ENCODE peak calls at places on chromosomes 5 and 9, in six cellular contexts. One of them, this sample, is unnamed. For H3K36me3, the result is how much of the 10 kb centered on the place peaks cover.

GRCh38 chr5:115977988-115978387 is 15.7 kb downstream of the LVRN start:
- DNase-seq in kidney: no peak
- DNase-seq in CD4-positive, CD25-positive, alpha-beta regulatory T cell: no peak
- DNase-seq in breast epithelium: no peak
- DNase-seq in PC-3: peak
- DNase-seq in left ventricle myocardium inferior: no peak
- DNase-seq in this sample: no peak

GRCh38 chr9:114390952-114391351 is 3.2 kb upstream of the AKNA start:
- DNase-seq in kidney: no peak
- DNase-seq in CD4-positive, CD25-positive, alpha-beta regulatory T cell: no peak
- DNase-seq in breast epithelium: no peak
- DNase-seq in PC-3: no peak
- DNase-seq in left ventricle myocardium inferior: no peak
- DNase-seq in this sample: no peak

GRCh38 chr5:88551724-88552345 is 283.2 kb upstream of the TMEM161B start:
- DNase-seq in kidney: no peak
- DNase-seq in CD4-positive, CD25-positive, alpha-beta regulatory T cell: no peak
- DNase-seq in breast epithelium: no peak
- DNase-seq in PC-3: no peak
- DNase-seq in left ventricle myocardium inferior: no peak
- DNase-seq in this sample: no peak

GRCh38 chr9:122562134-122562760 is 9.3 kb downstream of the OR1N2 start:
- DNase-seq in kidney: no peak
- DNase-seq in CD4-positive, CD25-positive, alpha-beta regulatory T cell: no peak
- DNase-seq in breast epithelium: no peak
- DNase-seq in PC-3: no peak
- DNase-seq in left ventricle myocardium inferior: no peak
- DNase-seq in this sample: no peak

GRCh38 chr5:75281716-75282465 is 45.2 kb upstream of the ANKRD31 start:
- DNase-seq in kidney: no peak
- DNase-seq in CD4-positive, CD25-positive, alpha-beta regulatory T cell: no peak
- DNase-seq in breast epithelium: no peak
- DNase-seq in PC-3: peak
- DNase-seq in left ventricle myocardium inferior: no peak
- DNase-seq in this sample: no peak

GRCh38 chr5:132305420-132305819 is 11.2 kb downstream of the SLC22A4 start:
- DNase-seq in kidney: no peak
- DNase-seq in CD4-positive, CD25-positive, alpha-beta regulatory T cell: no peak
- DNase-seq in breast epithelium: no peak
- DNase-seq in PC-3: no peak
- DNase-seq in left ventricle myocardium inferior: no peak
- DNase-seq in this sample: no peak

GRCh38 chr5:54317511-54318260 is 7.3 kb upstream of the ARL15 start:
- DNase-seq in kidney: no peak
- DNase-seq in CD4-positive, CD25-positive, alpha-beta regulatory T cell: no peak
- DNase-seq in breast epithelium: no peak
- DNase-seq in PC-3: no peak
- DNase-seq in left ventricle myocardium inferior: no peak
- DNase-seq in this sample: no peak

GRCh38 chr5:116764941-116765340 is 190.3 kb upstream of the SEMA6A start:
- DNase-seq in kidney: no peak
- DNase-seq in CD4-positive, CD25-positive, alpha-beta regulatory T cell: no peak
- DNase-seq in breast epithelium: no peak
- DNase-seq in PC-3: no peak
- DNase-seq in left ventricle myocardium inferior: no peak
- DNase-seq in this sample: no peak

GRCh38 chr9:129208191-129209091 is 30.4 kb upstream of the IER5L start:
- DNase-seq in kidney: no peak
- DNase-seq in CD4-positive, CD25-positive, alpha-beta regulatory T cell: peak
- DNase-seq in breast epithelium: no peak
- DNase-seq in PC-3: no peak
- DNase-seq in left ventricle myocardium inferior: no peak
- DNase-seq in this sample: no peak

GRCh38 chr5:74026310-74026709 is 400.3 kb downstream of the ARHGEF28 start:
- DNase-seq in kidney: no peak
- DNase-seq in CD4-positive, CD25-positive, alpha-beta regulatory T cell: no peak
- DNase-seq in breast epithelium: no peak
- DNase-seq in PC-3: no peak
- DNase-seq in left ventricle myocardium inferior: no peak
- DNase-seq in this sample: no peak

GRCh38 chr5:96426831-96427230 is 6.2 kb downstream of the PCSK1 start:
- DNase-seq in kidney: no peak
- DNase-seq in CD4-positive, CD25-positive, alpha-beta regulatory T cell: no peak
- DNase-seq in breast epithelium: no peak
- DNase-seq in PC-3: no peak
- DNase-seq in left ventricle myocardium inferior: no peak
- DNase-seq in this sample: no peak

GRCh38 chr9:133715866-133716563 is 22.1 kb downstream of the SARDH start:
- DNase-seq in kidney: peak
- DNase-seq in CD4-positive, CD25-positive, alpha-beta regulatory T cell: peak
- DNase-seq in breast epithelium: no peak
- DNase-seq in PC-3: no peak
- DNase-seq in left ventricle myocardium inferior: no peak
- DNase-seq in this sample: no peak

GRCh38 chr5:138724470-138725146 is 28.6 kb upstream of the CTNNA1 start:
- DNase-seq in kidney: no peak
- DNase-seq in CD4-positive, CD25-positive, alpha-beta regulatory T cell: no peak
- DNase-seq in breast epithelium: peak
- DNase-seq in PC-3: no peak
- DNase-seq in left ventricle myocardium inferior: peak
- DNase-seq in this sample: no peak

GRCh38 chr5:158754018-158754514 is 345.6 kb downstream of the EBF1 start:
- DNase-seq in kidney: no peak
- DNase-seq in CD4-positive, CD25-positive, alpha-beta regulatory T cell: no peak
- DNase-seq in breast epithelium: no peak
- DNase-seq in PC-3: peak
- DNase-seq in left ventricle myocardium inferior: no peak
- DNase-seq in this sample: no peak

GRCh38 chr5:67156976-67157583 is 39.5 kb downstream of the CD180 start:
- DNase-seq in kidney: no peak
- DNase-seq in CD4-positive, CD25-positive, alpha-beta regulatory T cell: peak
- DNase-seq in breast epithelium: no peak
- DNase-seq in PC-3: peak
- DNase-seq in left ventricle myocardium inferior: no peak
- DNase-seq in this sample: peak

GRCh38 chr9:122058707-122059106 is 34.4 kb downstream of the TTLL11 start:
- DNase-seq in kidney: no peak
- DNase-seq in CD4-positive, CD25-positive, alpha-beta regulatory T cell: no peak
- DNase-seq in breast epithelium: no peak
- DNase-seq in PC-3: no peak
- DNase-seq in left ventricle myocardium inferior: no peak
- DNase-seq in this sample: no peak

GRCh38 chr9:38154501-38155421 is 85.7 kb upstream of the SHB start:
- DNase-seq in kidney: no peak
- DNase-seq in CD4-positive, CD25-positive, alpha-beta regulatory T cell: no peak
- DNase-seq in breast epithelium: no peak
- DNase-seq in PC-3: peak
- DNase-seq in left ventricle myocardium inferior: no peak
- DNase-seq in this sample: no peak

GRCh38 chr5:57416246-57416996 is 66.2 kb downstream of the ACTBL2 start:
- DNase-seq in kidney: no peak
- DNase-seq in CD4-positive, CD25-positive, alpha-beta regulatory T cell: no peak
- DNase-seq in breast epithelium: no peak
- DNase-seq in PC-3: no peak
- DNase-seq in left ventricle myocardium inferior: no peak
- DNase-seq in this sample: no peak

GRCh38 chr5:128199104-128199503 is 115.5 kb downstream of the SLC12A2 start:
- DNase-seq in kidney: no peak
- DNase-seq in CD4-positive, CD25-positive, alpha-beta regulatory T cell: no peak
- DNase-seq in breast epithelium: peak
- DNase-seq in PC-3: peak
- DNase-seq in left ventricle myocardium inferior: no peak
- DNase-seq in this sample: no peak

GRCh38 chr9:90857103-90857502 is 55.5 kb downstream of the SYK start:
- DNase-seq in kidney: no peak
- DNase-seq in CD4-positive, CD25-positive, alpha-beta regulatory T cell: no peak
- DNase-seq in breast epithelium: no peak
- DNase-seq in PC-3: no peak
- DNase-seq in left ventricle myocardium inferior: no peak
- DNase-seq in this sample: no peak

GRCh38 chr5:116442095-116442534 is 132.5 kb downstream of the SEMA6A start:
- DNase-seq in kidney: peak
- DNase-seq in CD4-positive, CD25-positive, alpha-beta regulatory T cell: no peak
- DNase-seq in breast epithelium: peak
- DNase-seq in PC-3: peak
- DNase-seq in left ventricle myocardium inferior: peak
- DNase-seq in this sample: peak

GRCh38 chr5:127696688-127697087 is 6.5 kb upstream of the CCDC192 start:
- DNase-seq in kidney: no peak
- DNase-seq in CD4-positive, CD25-positive, alpha-beta regulatory T cell: no peak
- DNase-seq in breast epithelium: no peak
- DNase-seq in PC-3: peak
- DNase-seq in left ventricle myocardium inferior: no peak
- DNase-seq in this sample: no peak

GRCh38 chr5:28862860-28863196 is 1824.4 kb upstream of the CDH9 start:
- DNase-seq in kidney: no peak
- DNase-seq in CD4-positive, CD25-positive, alpha-beta regulatory T cell: no peak
- DNase-seq in breast epithelium: no peak
- DNase-seq in PC-3: peak
- DNase-seq in left ventricle myocardium inferior: no peak
- DNase-seq in this sample: no peak

GRCh38 chr9:131739192-131739961 is 499 bp downstream of the RAPGEF1 start:
- DNase-seq in kidney: peak
- DNase-seq in CD4-positive, CD25-positive, alpha-beta regulatory T cell: peak
- DNase-seq in breast epithelium: no peak
- DNase-seq in PC-3: peak
- DNase-seq in left ventricle myocardium inferior: peak
- DNase-seq in this sample: peak

GRCh38 chr5:23451156-23451555 is 56.3 kb upstream of the PRDM9 start:
- DNase-seq in kidney: no peak
- DNase-seq in CD4-positive, CD25-positive, alpha-beta regulatory T cell: no peak
- DNase-seq in breast epithelium: no peak
- DNase-seq in PC-3: peak
- DNase-seq in left ventricle myocardium inferior: no peak
- DNase-seq in this sample: no peak

GRCh38 chr5:172299916-172300439 is 16.4 kb upstream of the UBTD2 start:
- DNase-seq in kidney: no peak
- DNase-seq in CD4-positive, CD25-positive, alpha-beta regulatory T cell: no peak
- DNase-seq in breast epithelium: no peak
- DNase-seq in PC-3: peak
- DNase-seq in left ventricle myocardium inferior: no peak
- DNase-seq in this sample: no peak

GRCh38 chr5:85108471-85108870 is 723.8 kb upstream of the EDIL3 start:
- DNase-seq in kidney: no peak
- DNase-seq in CD4-positive, CD25-positive, alpha-beta regulatory T cell: no peak
- DNase-seq in breast epithelium: no peak
- DNase-seq in PC-3: peak
- DNase-seq in left ventricle myocardium inferior: no peak
- DNase-seq in this sample: no peak

GRCh38 chr5:151631941-151632340 is 40.8 kb upstream of the FAT2 start:
- DNase-seq in kidney: no peak
- DNase-seq in CD4-positive, CD25-positive, alpha-beta regulatory T cell: no peak
- DNase-seq in breast epithelium: no peak
- DNase-seq in PC-3: no peak
- DNase-seq in left ventricle myocardium inferior: no peak
- DNase-seq in this sample: no peak

GRCh38 chr9:130192600-130192999 is 20.4 kb downstream of the NCS1 start:
- DNase-seq in kidney: no peak
- DNase-seq in CD4-positive, CD25-positive, alpha-beta regulatory T cell: no peak
- DNase-seq in breast epithelium: no peak
- DNase-seq in PC-3: no peak
- DNase-seq in left ventricle myocardium inferior: no peak
- DNase-seq in this sample: no peak

GRCh38 chr5:150023136-150023535 is 22.6 kb downstream of the HMGXB3 start:
- DNase-seq in kidney: no peak
- DNase-seq in CD4-positive, CD25-positive, alpha-beta regulatory T cell: no peak
- DNase-seq in breast epithelium: no peak
- DNase-seq in PC-3: no peak
- DNase-seq in left ventricle myocardium inferior: no peak
- DNase-seq in this sample: no peak
- H3K36me3 ChIP-seq in kidney: half or more
- H3K36me3 ChIP-seq in CD4-positive, CD25-positive, alpha-beta regulatory T cell: half or more
- H3K36me3 ChIP-seq in breast epithelium: under half
- H3K36me3 ChIP-seq in PC-3: half or more
- H3K36me3 ChIP-seq in left ventricle myocardium inferior: half or more
- H3K36me3 ChIP-seq in this sample: half or more

GRCh38 chr5:14702238-14702839 is 37.8 kb downstream of the OTULIN start:
- DNase-seq in kidney: no peak
- DNase-seq in CD4-positive, CD25-positive, alpha-beta regulatory T cell: peak
- DNase-seq in breast epithelium: peak
- DNase-seq in PC-3: no peak
- DNase-seq in left ventricle myocardium inferior: no peak
- DNase-seq in this sample: no peak
- H3K36me3 ChIP-seq in kidney: under half
- H3K36me3 ChIP-seq in CD4-positive, CD25-positive, alpha-beta regulatory T cell: under half
- H3K36me3 ChIP-seq in breast epithelium: under half
- H3K36me3 ChIP-seq in PC-3: under half
- H3K36me3 ChIP-seq in left ventricle myocardium inferior: under half
- H3K36me3 ChIP-seq in this sample: half or more

DNA sequence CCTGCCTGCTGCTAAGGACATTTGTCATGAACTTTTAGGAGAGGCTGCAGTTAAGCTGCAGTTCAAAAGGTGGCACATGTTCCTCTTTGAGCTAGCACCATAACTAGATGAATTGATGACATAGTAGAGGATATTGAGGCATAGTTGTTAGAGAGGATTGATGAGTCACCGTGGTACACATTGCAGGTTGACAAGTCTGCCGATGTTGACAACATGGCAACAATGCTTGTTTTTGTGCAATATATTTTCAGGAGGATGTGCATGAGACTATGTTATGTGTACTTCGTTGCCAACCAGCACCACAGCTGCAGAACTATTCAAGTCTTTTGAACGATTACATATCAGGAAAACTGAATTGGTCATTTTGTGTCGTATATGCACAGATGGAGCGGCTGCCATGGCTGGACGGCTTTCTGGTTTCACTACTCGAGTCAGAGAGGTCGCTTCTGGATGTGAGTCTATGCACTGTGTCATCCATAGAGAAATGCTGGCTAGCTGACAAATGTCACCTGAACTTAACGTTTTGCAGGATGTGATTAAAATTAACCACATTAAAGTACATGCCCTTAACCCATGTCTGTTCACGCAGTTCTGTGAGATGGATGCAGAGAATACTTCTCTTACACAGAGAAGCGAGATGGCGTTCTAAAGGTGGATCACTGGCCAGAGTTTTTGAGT is 24.2 kb downstream of the ANP32B start:
- DNase-seq in kidney: no peak
- DNase-seq in CD4-positive, CD25-positive, alpha-beta regulatory T cell: peak
- DNase-seq in breast epithelium: no peak
- DNase-seq in PC-3: peak
- DNase-seq in left ventricle myocardium inferior: no peak
- DNase-seq in this sample: no peak
- H3K36me3 ChIP-seq in kidney: under half
- H3K36me3 ChIP-seq in CD4-positive, CD25-positive, alpha-beta regulatory T cell: half or more
- H3K36me3 ChIP-seq in breast epithelium: under half
- H3K36me3 ChIP-seq in PC-3: half or more
- H3K36me3 ChIP-seq in left ventricle myocardium inferior: half or more
- H3K36me3 ChIP-seq in this sample: half or more

GRCh38 chr5:143619038-143619437 is 192.9 kb upstream of the HMHB1 start:
- DNase-seq in kidney: no peak
- DNase-seq in CD4-positive, CD25-positive, alpha-beta regulatory T cell: no peak
- DNase-seq in breast epithelium: no peak
- DNase-seq in PC-3: no peak
- DNase-seq in left ventricle myocardium inferior: no peak
- DNase-seq in this sample: no peak

GRCh38 chr5:143629871-143630658 is 181.9 kb upstream of the HMHB1 start:
- DNase-seq in kidney: no peak
- DNase-seq in CD4-positive, CD25-positive, alpha-beta regulatory T cell: no peak
- DNase-seq in breast epithelium: no peak
- DNase-seq in PC-3: peak
- DNase-seq in left ventricle myocardium inferior: no peak
- DNase-seq in this sample: no peak

GRCh38 chr5:143624465-143624864 is 187.5 kb upstream of the HMHB1 start:
- DNase-seq in kidney: no peak
- DNase-seq in CD4-positive, CD25-positive, alpha-beta regulatory T cell: no peak
- DNase-seq in breast epithelium: no peak
- DNase-seq in PC-3: no peak
- DNase-seq in left ventricle myocardium inferior: no peak
- DNase-seq in this sample: no peak
- H3K36me3 ChIP-seq in kidney: under half
- H3K36me3 ChIP-seq in CD4-positive, CD25-positive, alpha-beta regulatory T cell: under half
- H3K36me3 ChIP-seq in breast epithelium: under half
- H3K36me3 ChIP-seq in PC-3: under half
- H3K36me3 ChIP-seq in left ventricle myocardium inferior: under half
- H3K36me3 ChIP-seq in this sample: under half

This sample was measured in stomach.